ENCODE peak calls at places on chromosome 19, in six cellular contexts. I is endothelial cell of umbilical vein, U is GM12878, O is stomach, K is sigmoid colon, B is breast epithelium. Y is an unnamed sample.

GRCh38 chr19:47099576-47100050 is 14.0 kb downstream of the ZC3H4 start:
- DNase-seq in O (no peak), K (no peak), B (no peak), U (no peak), I (no peak), Y (no peak)

GRCh38 chr19:39236527-39236926 is 8.3 kb downstream of the IFNL3 start:
- DNase-seq in I (no peak), B (no peak), O (peak; percentile 37), U (no peak), K (no peak), Y (peak; percentile 73)

GRCh38 chr19:36805364-36805763 is 32.8 kb upstream of the ZNF850 start:
- DNase-seq in K (no peak), I (no peak), B (no peak), U (no peak), O (no peak), Y (no peak)

GRCh38 chr19:42132030-42132628 is at the start of gene POU2F2:
- DNase-seq in O (peak; percentile 54), B (no peak), I (no peak), U (peak; percentile 41), K (no peak), Y (peak; percentile 84)

GRCh38 chr19:57946316-57946715 is 1.2 kb downstream of the ZNF256 start:
- DNase-seq in O (no peak), K (no peak), I (no peak), U (no peak), B (no peak), Y (no peak)

GRCh38 chr19:7618771-7619510 is 10.4 kb downstream of the XAB2 start:
- DNase-seq in I (no peak), U (no peak), O (peak; percentile 96), B (peak; percentile 96), K (no peak), Y (peak; percentile 94)

GRCh38 chr19:38184815-38185214 is 39.2 kb downstream of the DPF1 start:
- DNase-seq in K (no peak), B (no peak), O (no peak), U (no peak), I (no peak), Y (no peak)

GRCh38 chr19:13135068-13136062 is 14.8 kb downstream of the STX10 start:
- DNase-seq in I (no peak), O (no peak), K (no peak), U (no peak), B (no peak), Y (no peak)

GRCh38 chr19:30387311-30388115 is 15.3 kb downstream of the ZNF536 start:
- DNase-seq in B (no peak), I (no peak), K (no peak), O (no peak), U (no peak), Y (no peak)

GRCh38 chr19:35671818-35672217 is 5.5 kb downstream of the UPK1A start:
- DNase-seq in U (no peak), I (no peak), B (no peak), O (no peak), K (no peak), Y (no peak)

GRCh38 chr19:43664008-43664407 is 6.0 kb downstream of the PLAUR start:
- DNase-seq in I (peak; percentile 72), K (no peak), U (peak; percentile 35), B (no peak), O (no peak), Y (peak; percentile 38)

DNA sequence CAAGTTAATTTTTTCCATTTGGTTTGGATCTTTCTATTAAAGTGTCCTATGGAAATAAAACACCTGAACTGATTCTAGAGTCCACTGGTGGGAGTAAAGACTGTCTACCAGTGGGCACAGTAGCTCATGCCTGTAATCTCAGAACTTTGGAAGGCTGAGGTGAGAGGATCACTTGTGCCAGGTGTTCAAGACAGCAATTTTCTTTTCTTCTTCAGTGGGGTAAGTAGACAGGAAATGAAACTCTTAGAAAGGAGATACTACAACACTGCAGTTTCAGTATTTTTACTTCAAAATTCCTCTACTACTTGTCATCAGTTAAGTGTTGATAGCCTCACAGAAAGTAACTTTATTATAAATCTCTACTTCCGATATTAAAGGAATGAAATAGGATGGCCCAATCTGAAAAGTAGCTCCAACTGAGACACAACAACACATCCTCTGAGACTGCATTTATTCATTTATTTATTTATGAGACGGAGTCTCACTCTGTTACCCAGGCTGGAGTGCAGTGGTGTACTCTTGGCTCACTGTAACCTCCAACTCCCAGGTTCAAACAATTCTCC is 26.3 kb downstream of the DNMT1 start:
- DNase-seq in B (no peak), U (no peak), K (no peak), O (no peak), I (no peak), Y (no peak)
- H3K36me3 ChIP-seq in B (no peaks in the 10 kb centered on the region), U (peaks cover 38% of the 10 kb centered on the region), K (peaks cover 87% of the 10 kb centered on the region), O (peaks cover 96% of the 10 kb centered on the region), I (peaks cover 15% of the 10 kb centered on the region), Y (peaks cover 67% of the 10 kb centered on the region)

GRCh38 chr19:19488875-19489690 is 26.3 kb downstream of the TSSK6 start:
- DNase-seq in U (peak; percentile 73), I (peak; percentile 86), O (peak; percentile 64), B (peak; percentile 58), K (peak; percentile 88), Y (peak; percentile 78)
- TF ChIP-seq POLR2AphosphoS5 in U (peak; percentile 74), I (peak; percentile 58), O (no peak), B (no peak), K (peak; percentile 54), Y (peak; percentile 65)

DNA sequence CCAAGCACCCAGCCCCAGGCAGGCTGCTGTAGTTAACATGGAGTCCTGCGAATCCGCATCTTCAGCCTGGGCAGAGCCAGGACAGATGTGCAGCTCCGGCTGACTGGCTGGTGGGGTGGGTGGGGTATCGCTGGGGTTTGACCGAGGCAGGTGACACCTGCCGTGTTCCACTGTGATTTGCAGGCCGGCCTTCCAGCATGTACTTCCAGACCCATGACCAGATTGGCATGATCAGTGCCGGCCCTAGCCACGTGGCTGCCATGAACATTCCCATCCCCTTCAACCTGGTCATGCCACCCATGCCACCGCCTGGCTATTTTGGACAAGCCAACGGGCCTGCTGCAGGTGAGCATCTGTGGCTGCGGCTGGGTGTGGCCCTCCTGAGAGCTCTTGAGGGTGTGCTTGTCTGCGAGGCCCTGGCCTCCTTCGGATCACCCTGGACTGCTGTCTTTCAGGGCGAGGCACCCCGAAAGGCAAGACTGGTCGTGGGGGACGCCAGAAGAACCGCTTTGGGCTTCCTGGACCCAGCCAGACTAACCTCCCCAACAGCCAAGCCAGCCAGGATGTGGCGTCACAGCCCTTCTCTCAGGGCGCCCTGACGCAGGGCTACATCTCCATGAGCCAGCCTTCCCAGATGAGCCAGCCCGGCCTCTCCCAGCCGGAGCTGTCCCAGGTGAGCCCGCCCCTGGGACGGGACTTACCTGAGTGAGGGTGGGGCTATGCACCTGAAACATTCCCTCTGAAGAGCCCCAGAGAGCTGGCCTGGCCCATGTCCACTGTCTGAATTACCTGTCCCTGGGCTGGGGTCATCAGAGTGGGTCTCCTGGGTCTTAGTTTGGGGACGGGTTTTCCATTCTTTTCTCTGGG is 30.6 kb downstream of the CERS1 start:
- DNase-seq in U (no peak), K (no peak), B (no peak), O (no peak), I (no peak), Y (no peak)
- TF ChIP-seq POLR2A in U (no peak), K (no peak), B (no peak), O (no peak), I (no peak), Y (no peak)

GRCh38 chr19:3517638-3518037 is 11.5 kb downstream of the FZR1 start:
- DNase-seq in O (no peak), U (no peak), I (no peak), B (no peak), K (no peak), Y (no peak)

GRCh38 chr19:3518231-3518630 is 12.1 kb downstream of the FZR1 start:
- DNase-seq in O (no peak), K (no peak), U (no peak), I (no peak), B (no peak), Y (no peak)

GRCh38 chr19:3520166-3521103 is 14.3 kb downstream of the FZR1 start:
- DNase-seq in O (no peak), U (no peak), K (no peak), I (no peak), B (peak; percentile 76), Y (peak; percentile 75)

GRCh38 chr19:3518669-3519068 is 12.6 kb downstream of the FZR1 start:
- DNase-seq in B (no peak), I (no peak), O (no peak), U (no peak), K (no peak), Y (no peak)

GRCh38 chr19:3519126-3519525 is 13.0 kb downstream of the FZR1 start:
- DNase-seq in B (no peak), O (no peak), K (no peak), I (no peak), U (no peak), Y (peak; percentile 79)
- H3K36me3 ChIP-seq in B (no peaks in the 10 kb centered on the region), O (peaks cover 55% of the 10 kb centered on the region), K (peaks cover 23% of the 10 kb centered on the region), I (no peaks in the 10 kb centered on the region), U (peaks cover 3% of the 10 kb centered on the region), Y (peaks cover 41% of the 10 kb centered on the region)

DNA sequence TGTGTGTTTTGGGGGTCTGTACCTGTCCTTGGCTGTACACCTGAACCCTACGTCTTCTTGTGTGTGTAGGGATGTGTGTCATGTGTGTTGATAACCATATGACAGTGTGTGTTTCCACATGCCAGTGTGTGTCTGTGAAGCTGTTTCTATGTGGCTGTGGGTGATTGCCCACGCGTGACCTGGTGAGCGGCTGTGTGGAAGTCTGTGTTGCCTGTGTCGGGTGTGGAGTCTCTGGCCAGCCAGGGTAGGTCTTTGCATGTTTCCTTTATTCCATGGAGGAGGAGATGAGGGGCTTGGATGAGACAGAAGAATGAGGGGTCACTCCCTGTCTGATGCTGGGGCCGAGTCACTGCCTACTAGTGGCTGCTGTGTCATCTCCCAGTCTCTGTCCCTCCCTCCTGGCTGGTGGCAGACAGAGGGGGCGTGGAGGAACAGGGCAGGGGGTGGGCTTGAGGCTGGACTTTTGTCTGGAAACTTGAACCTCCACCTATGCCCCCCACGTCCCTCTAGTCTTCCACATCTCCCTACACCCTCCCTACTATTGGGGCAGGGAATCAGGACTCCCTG is 2.9 kb upstream of the FOSB start:
- DNase-seq in U (no peak), B (no peak), K (no peak), O (no peak), I (no peak), Y (no peak)
- TF ChIP-seq POLR2AphosphoS5 in U (no peak), B (no peak), K (no peak), O (no peak), I (no peak), Y (no peak)

GRCh38 chr19:5109560-5109959 is 140.6 kb downstream of the KDM4B start:
- DNase-seq in U (no peak), O (no peak), I (no peak), K (no peak), B (no peak), Y (no peak)

GRCh38 chr19:5112175-5112574 is 143.3 kb downstream of the KDM4B start:
- DNase-seq in B (no peak), U (no peak), I (no peak), K (no peak), O (no peak), Y (no peak)

GRCh38 chr19:5111051-5111450 is 142.1 kb downstream of the KDM4B start:
- DNase-seq in O (no peak), K (no peak), I (no peak), U (no peak), B (no peak), Y (peak; percentile 79)

GRCh38 chr19:5108866-5109265 is 140.0 kb downstream of the KDM4B start:
- DNase-seq in K (no peak), B (no peak), O (no peak), U (no peak), I (no peak), Y (no peak)

DNA sequence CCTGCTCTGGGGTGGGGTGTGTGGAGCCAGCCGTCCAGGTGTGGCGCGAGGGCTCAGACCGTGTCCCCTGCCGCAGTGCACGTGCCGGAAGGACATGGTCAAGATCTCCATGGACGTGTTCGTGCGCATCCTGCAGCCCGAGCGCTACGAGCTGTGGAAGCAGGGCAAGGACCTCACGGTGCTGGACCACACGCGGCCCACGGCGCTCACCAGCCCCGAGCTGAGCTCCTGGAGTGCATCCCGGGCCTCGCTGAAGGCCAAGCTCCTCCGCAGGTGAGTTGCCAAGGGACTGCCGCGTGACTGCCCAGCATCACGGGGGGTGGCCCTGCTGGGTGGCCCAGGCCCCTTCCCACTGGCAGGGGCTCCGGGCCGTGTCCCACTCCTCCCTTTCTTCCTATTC is 141.6 kb downstream of the KDM4B start:
- DNase-seq in B (no peak), I (no peak), K (no peak), U (no peak), O (no peak), Y (no peak)
- TF ChIP-seq POLR2A in B (no peak), I (no peak), K (no peak), U (peak; percentile 26), O (no peak), Y (no peak)

Y was measured in upper lobe of left lung.